ENCODE peak calls at places on chromosomes 12 and 14, in five cellular contexts. J is lung, G is fibroblast of lung, F is fibroblast of mammary gland, H is HuH-7. Q is an unnamed sample.

GRCh38 chr14:76591270-76591669 is 170.0 kb upstream of the VASH1 start:
- DNase-seq in J (no peak), G (no peak), F (no peak), H (no peak), Q (no peak)

GRCh38 chr14:39682000-39682399 is 249.8 kb upstream of the FBXO33 start:
- DNase-seq in J (no peak), G (no peak), F (no peak), H (no peak), Q (no peak)

GRCh38 chr14:74572829-74573360 is 39.1 kb downstream of the LTBP2 start:
- DNase-seq in J (no peak), G (peak), F (peak), H (no peak), Q (peak)

GRCh38 chr14:61640834-61641170 is 54.5 kb upstream of the HIF1A start:
- DNase-seq in J (no peak), G (no peak), F (no peak), H (no peak), Q (no peak)

GRCh38 chr12:55847033-55847432 is 4.3 kb upstream of the MMP19 start:
- DNase-seq in J (no peak), G (peak), F (peak), H (no peak), Q (peak)

GRCh38 chr12:95700316-95700785 is 90.2 kb downstream of the NTN4 start:
- DNase-seq in J (no peak), G (peak), F (peak), H (no peak), Q (no peak)

GRCh38 chr14:70888681-70889175 is 18.5 kb upstream of the PCNX1 start:
- DNase-seq in J (no peak), G (peak), F (peak), H (no peak), Q (no peak)

GRCh38 chr12:112004041-112004440 is 8.9 kb downstream of the TMEM116 start:
- DNase-seq in J (no peak), G (no peak), F (no peak), H (no peak), Q (no peak)

GRCh38 chr12:66879392-66879791 is 200.5 kb upstream of the GRIP1 start:
- DNase-seq in J (no peak), G (no peak), F (no peak), H (no peak), Q (no peak)

GRCh38 chr14:58765843-58766242 is 128.1 kb downstream of the DACT1 start:
- DNase-seq in J (no peak), G (no peak), F (no peak), H (no peak), Q (no peak)

GRCh38 chr12:7947011-7947410 is 11.0 kb upstream of the SLC2A3 start:
- DNase-seq in J (no peak), G (no peak), F (no peak), H (no peak), Q (no peak)

GRCh38 chr12:65643595-65644386 is 180.5 kb upstream of the HMGA2 start:
- DNase-seq in J (no peak), G (no peak), F (peak), H (no peak), Q (peak)

GRCh38 chr14:23469906-23470403 is 452 bp downstream of the NGDN start:
- DNase-seq in J (no peak), G (peak), F (peak), H (no peak), Q (no peak)

GRCh38 chr12:96033549-96034389 is 1.6 kb downstream of the LTA4H start:
- DNase-seq in J (no peak), G (no peak), F (no peak), H (no peak), Q (no peak)

GRCh38 chr12:80356092-80356491 is 87.9 kb upstream of the PTPRQ start:
- DNase-seq in J (no peak), G (peak), F (peak), H (no peak), Q (no peak)

GRCh38 chr12:31626270-31626669 is 33.2 kb upstream of the ETFBKMT start:
- DNase-seq in J (no peak), G (no peak), F (no peak), H (no peak), Q (no peak)

GRCh38 chr12:104457746-104458644 is 1.2 kb downstream of the CHST11 start:
- DNase-seq in J (no peak), G (peak), F (no peak), H (peak), Q (no peak)

GRCh38 chr12:6461401-6462233 is 8.9 kb downstream of the VAMP1 start:
- DNase-seq in J (peak), G (no peak), F (no peak), H (no peak), Q (peak)